ENCODE peak calls at places on chromosomes 5 and 9, in six cellular contexts. Q, S, K, P, E and I are unnamed samples.

GRCh38 chr9:131292937-131293336 is 3.4 kb downstream of the PLPP7 start:
- DNase-seq in Q (no peak), S (no peak), K (no peak), P (no peak), E (no peak), I (no peak)

GRCh38 chr5:53364098-53364497 is 116.3 kb upstream of the FST start:
- DNase-seq in Q (no peak), S (no peak), K (no peak), P (no peak), E (no peak), I (no peak)

GRCh38 chr5:133331866-133332731 is 280.2 kb downstream of the FSTL4 start:
- DNase-seq in Q (no peak), S (no peak), K (no peak), P (no peak), E (no peak), I (no peak)

GRCh38 chr5:168513861-168514428 is 15.2 kb upstream of the FBLL1 start:
- DNase-seq in Q (no peak), S (no peak), K (no peak), P (no peak), E (no peak), I (no peak)

GRCh38 chr5:143064207-143064606 is 294.0 kb downstream of the ARHGAP26 start:
- DNase-seq in Q (no peak), S (no peak), K (no peak), P (no peak), E (no peak), I (no peak)

GRCh38 chr5:15463231-15463630 is 36.7 kb upstream of the FBXL7 start:
- DNase-seq in Q (no peak), S (no peak), K (peak), P (no peak), E (no peak), I (no peak)

GRCh38 chr9:117224676-117225075 is 190.2 kb downstream of the ASTN2 start:
- DNase-seq in Q (no peak), S (no peak), K (no peak), P (no peak), E (no peak), I (no peak)

GRCh38 chr5:893711-894110 is 1.0 kb downstream of the TRIP13 start:
- DNase-seq in Q (no peak), S (no peak), K (no peak), P (no peak), E (no peak), I (no peak)

GRCh38 chr5:5271606-5272321 is 131.6 kb downstream of the ADAMTS16 start:
- DNase-seq in Q (no peak), S (peak), K (no peak), P (no peak), E (no peak), I (no peak)

GRCh38 chr5:141603912-141604311 is 14.9 kb downstream of the DIAPH1 start:
- DNase-seq in Q (no peak), S (no peak), K (no peak), P (no peak), E (no peak), I (no peak)
- H3K27ac ChIP-seq in Q (peak), S (peak), K (no peak), P (peak), E (no peak), I (peak)

DNA sequence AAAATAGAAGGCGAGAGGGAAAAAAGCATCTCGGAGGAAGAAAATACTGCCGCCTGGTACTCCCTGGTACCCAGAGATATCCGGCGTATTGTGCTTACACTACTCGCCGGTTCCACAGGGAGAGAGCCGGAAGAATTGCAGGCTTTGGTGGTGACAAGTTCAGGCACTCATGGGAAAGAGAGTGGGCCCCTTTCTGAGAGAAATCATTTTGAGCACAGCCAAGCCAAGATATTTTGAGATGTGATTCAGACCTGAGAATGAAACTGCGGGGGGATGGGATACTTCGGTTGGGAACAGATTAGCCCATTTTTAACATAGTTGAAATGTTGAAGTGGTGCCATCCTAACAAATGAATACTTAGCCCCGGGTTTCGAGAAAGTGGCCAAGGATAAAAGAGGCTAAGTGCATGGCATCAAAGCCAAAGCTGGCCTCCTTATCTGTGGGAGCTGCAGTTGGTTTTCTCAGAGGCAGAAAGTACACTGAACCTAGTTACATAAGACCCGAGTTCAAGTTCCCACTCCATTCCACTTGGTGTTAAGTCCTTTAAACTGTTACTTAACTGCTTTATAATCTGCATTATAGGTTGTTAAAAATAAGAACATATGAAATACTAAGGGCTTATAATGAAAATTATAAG is 62.7 kb downstream of the SLC1A3 start:
- DNase-seq in Q (no peak), S (no peak), K (no peak), P (no peak), E (no peak), I (no peak)
- H3K27ac ChIP-seq in Q (peak), S (peak), K (no peak), P (no peak), E (peak), I (no peak)

GRCh38 chr9:96340707-96341106 is 38.7 kb upstream of the HSD17B3 start:
- DNase-seq in Q (no peak), S (no peak), K (no peak), P (no peak), E (no peak), I (no peak)

GRCh38 chr9:96344458-96345180 is 38.9 kb downstream of the SLC35D2 start:
- DNase-seq in Q (peak), S (peak), K (peak), P (no peak), E (peak), I (no peak)

GRCh38 chr9:96342553-96343245 is 40.7 kb upstream of the HSD17B3 start:
- DNase-seq in Q (no peak), S (no peak), K (no peak), P (no peak), E (no peak), I (no peak)

GRCh38 chr9:96348261-96348660 is 35.2 kb downstream of the SLC35D2 start:
- DNase-seq in Q (no peak), S (no peak), K (no peak), P (no peak), E (no peak), I (no peak)

GRCh38 chr9:96345551-96345950 is 38.0 kb downstream of the SLC35D2 start:
- DNase-seq in Q (no peak), S (no peak), K (no peak), P (no peak), E (no peak), I (no peak)
- H3K27ac ChIP-seq in Q (peak), S (peak), K (no peak), P (no peak), E (no peak), I (no peak)

GRCh38 chr9:137631608-137632431 is 13.0 kb downstream of the EHMT1 start:
- DNase-seq in Q (no peak), S (no peak), K (no peak), P (no peak), E (peak), I (no peak)
- H3K27ac ChIP-seq in Q (no peak), S (no peak), K (no peak), P (no peak), E (peak), I (no peak)